ENCODE peak calls at places on chromosome 7, in five cellular contexts. D, W, G, I and N are unnamed samples.

GRCh38 chr7:104045183-104045582 is 55.7 kb upstream of the RELN start:
- DNase-seq in D (no peak), I (peak), W (no peak), G (no peak), N (no peak)

GRCh38 chr7:41573017-41573416 is 129.9 kb downstream of the INHBA start:
- DNase-seq in G (no peak), I (peak), W (no peak), D (no peak), N (no peak)

GRCh38 chr7:151756076-151756731 is 120.7 kb downstream of the PRKAG2 start:
- DNase-seq in I (peak), D (no peak), G (no peak), W (peak), N (peak)

GRCh38 chr7:149719912-149720335 is 53.5 kb downstream of the ZNF467 start:
- DNase-seq in G (no peak), D (no peak), I (no peak), W (no peak), N (no peak)

GRCh38 chr7:50730459-50731400 is 52.0 kb downstream of the GRB10 start:
- DNase-seq in I (no peak), W (no peak), G (no peak), D (no peak), N (no peak)

GRCh38 chr7:95304990-95305389 is 19.3 kb downstream of the PON1 start:
- DNase-seq in I (no peak), G (no peak), W (no peak), D (no peak), N (no peak)

GRCh38 chr7:131249003-131249402 is 78.7 kb upstream of the MKLN1 start:
- DNase-seq in G (peak), W (peak), I (peak), D (peak), N (no peak)

GRCh38 chr7:149415391-149416068 is 45.3 kb downstream of the ZNF777 start:
- DNase-seq in D (no peak), I (peak), G (no peak), W (no peak), N (no peak)

GRCh38 chr7:38424750-38425463 is 151.5 kb upstream of the TARP start:
- DNase-seq in D (no peak), G (no peak), I (peak), W (no peak), N (no peak)

GRCh38 chr7:95279417-95279816 is 44.9 kb downstream of the PON1 start:
- DNase-seq in D (no peak), I (no peak), W (no peak), G (no peak), N (no peak)

GRCh38 chr7:40808409-40808942 is 673.7 kb downstream of the SUGCT start:
- DNase-seq in D (no peak), I (peak), W (no peak), G (no peak), N (no peak)

GRCh38 chr7:83413831-83414230 is 235.1 kb downstream of the SEMA3E start:
- DNase-seq in G (no peak), D (no peak), W (peak), I (no peak), N (no peak)

GRCh38 chr7:37031571-37032257 is 307.4 kb upstream of the AOAH start:
- DNase-seq in W (peak), I (peak), G (peak), D (peak), N (peak)
- TF ChIP-seq POLR2A in W (no peak), I (no peak), G (no peak), D (no peak), N (no peak)

GRCh38 chr7:47578581-47579270 is 3.2 kb downstream of the TNS3 start:
- DNase-seq in D (no peak), I (peak), W (no peak), G (no peak), N (no peak)

GRCh38 chr7:47576031-47576908 is 5.6 kb downstream of the TNS3 start:
- DNase-seq in G (peak), W (peak), I (peak), D (peak), N (peak)

GRCh38 chr7:47574473-47575328 is 7.2 kb downstream of the TNS3 start:
- DNase-seq in D (no peak), I (peak), W (peak), G (no peak), N (no peak)

GRCh38 chr7:47577351-47577919 is 4.5 kb downstream of the TNS3 start:
- DNase-seq in I (no peak), W (no peak), G (no peak), D (no peak), N (no peak)

DNA sequence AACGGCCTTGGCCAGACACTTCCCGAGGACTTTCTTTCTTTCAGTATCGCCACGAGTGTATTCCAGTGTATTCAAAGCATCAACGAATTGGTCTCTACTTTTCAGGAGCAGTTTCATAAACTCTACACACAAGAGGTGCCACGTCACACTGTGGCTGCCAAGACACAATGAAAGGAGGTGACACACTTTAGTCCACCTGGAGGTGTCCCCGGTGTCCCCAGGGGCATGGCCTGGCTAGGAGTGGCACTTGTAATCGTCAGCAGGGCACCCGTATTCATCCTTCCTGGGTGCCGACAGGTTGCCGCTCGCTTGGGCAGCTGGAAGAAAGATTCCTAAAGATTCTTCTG is 5.0 kb downstream of the TNS3 start:
- DNase-seq in W (no peak), G (no peak), I (no peak), D (no peak), N (no peak)
- H3K4me3 ChIP-seq in W (no peak), G (peak), I (no peak), D (peak), N (no peak)

GRCh38 chr7:112450807-112451661 is 774 bp downstream of the IFRD1 start:
- DNase-seq in I (peak), D (peak), W (peak), G (peak), N (peak)

GRCh38 chr7:112449353-112449752 is 907 bp upstream of the IFRD1 start:
- DNase-seq in W (peak), D (peak), I (peak), G (no peak), N (peak)

GRCh38 chr7:112453505-112454171 is 3.4 kb downstream of the IFRD1 start:
- DNase-seq in W (no peak), D (no peak), G (no peak), I (peak), N (no peak)

GRCh38 chr7:112449902-112450806 is at the start of gene IFRD1:
- DNase-seq in D (peak), G (peak), W (peak), I (peak), N (peak)

DNA sequence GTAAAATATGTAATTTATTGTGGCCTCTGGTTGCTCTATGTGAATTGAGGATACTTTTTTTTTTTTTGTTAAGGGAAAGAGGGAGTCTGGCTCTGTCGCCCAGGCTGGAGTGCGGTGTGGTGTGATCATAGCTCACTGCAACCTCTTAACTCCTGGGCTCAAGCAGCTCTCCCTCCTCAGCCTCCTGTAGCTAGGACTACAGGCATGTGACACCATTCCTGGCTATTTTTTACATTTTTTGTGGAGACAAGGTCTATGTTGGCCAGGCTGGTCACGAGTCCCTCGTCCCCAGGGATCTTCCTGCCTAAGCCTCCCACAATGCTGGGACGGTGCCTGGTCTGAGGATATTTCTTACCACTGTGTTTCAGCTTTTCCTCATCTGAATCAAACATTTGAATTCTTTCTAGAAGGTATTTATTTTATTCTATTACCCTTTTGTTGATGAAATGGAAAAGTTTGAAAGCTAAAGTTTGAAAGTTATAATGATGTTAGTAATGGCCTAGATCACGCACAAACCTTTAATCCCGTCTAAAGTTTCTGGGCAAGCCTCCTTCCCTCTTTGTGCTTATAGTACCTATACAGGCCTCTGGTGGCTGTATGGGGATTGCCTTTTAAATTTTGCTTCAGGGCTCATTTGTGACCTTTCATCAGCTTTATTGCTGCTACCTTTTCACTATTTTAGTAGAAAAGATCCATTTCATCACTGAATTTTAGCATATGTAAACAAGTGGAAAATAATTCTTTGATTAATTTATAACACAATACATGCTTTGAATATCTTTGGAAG is 2.0 kb downstream of the IFRD1 start:
- DNase-seq in G (peak), W (peak), D (peak), I (peak), N (no peak)
- TF ChIP-seq POLR2A in G (peak), W (no peak), D (no peak), I (peak), N (no peak)

GRCh38 chr7:101533103-101533465 is 96.0 kb downstream of the MYL10 start:
- DNase-seq in G (no peak), I (no peak), W (no peak), D (no peak), N (no peak)
- H3K4me3 ChIP-seq in G (no peak), I (no peak), W (no peak), D (no peak), N (no peak)

DNA sequence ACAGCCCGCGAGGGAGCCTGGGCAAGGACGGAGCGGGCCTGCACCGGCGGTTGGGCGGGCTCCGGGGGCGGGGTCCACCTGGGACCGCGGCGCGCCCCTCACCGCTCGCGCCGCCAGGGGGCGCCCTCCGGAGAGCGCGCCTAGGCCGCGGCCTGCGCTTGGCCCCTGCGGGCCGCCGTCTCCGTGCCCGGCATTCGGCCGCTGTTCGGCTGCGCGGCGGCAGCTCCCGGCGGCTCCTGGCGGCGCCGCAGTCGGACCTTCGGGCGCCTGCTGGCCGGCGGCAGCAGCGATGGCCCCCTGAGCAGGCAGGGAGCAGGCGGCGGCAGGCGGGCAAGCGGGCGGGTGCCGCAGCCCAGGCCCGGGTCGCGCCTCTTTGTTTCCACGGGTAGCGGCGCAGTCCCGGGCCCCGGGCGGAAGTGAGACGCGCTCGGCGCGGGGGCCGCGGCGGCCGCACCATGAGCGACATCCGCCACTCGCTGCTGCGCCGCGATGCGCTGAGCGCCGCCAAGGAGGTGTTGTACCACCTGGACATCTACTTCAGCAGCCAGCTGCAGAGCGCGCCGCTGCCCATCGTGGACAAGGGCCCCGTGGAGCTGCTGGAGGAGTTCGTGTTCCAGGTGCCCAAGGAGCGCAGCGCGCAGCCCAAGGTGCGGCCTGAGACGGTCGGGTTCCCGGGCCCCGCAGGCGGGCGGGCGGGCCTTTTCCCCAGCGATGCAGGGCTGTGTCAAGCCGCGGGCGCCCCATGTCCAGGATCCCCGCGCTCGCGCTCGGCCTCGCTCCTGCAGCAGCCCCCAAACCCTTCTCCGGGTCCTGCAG is at the start of gene INTS15:
- DNase-seq in G (peak), W (peak), I (peak), D (peak), N (peak)
- TF ChIP-seq POLR2A in G (no peak), W (peak), I (peak), D (peak), N (peak)

GRCh38 chr7:129914536-129915272 is 38.1 kb downstream of the UBE2H start:
- DNase-seq in G (no peak), W (no peak), D (no peak), I (no peak), N (no peak)
- H3K4me3 ChIP-seq in G (no peak), W (no peak), D (no peak), I (no peak), N (no peak)

GRCh38 chr7:140061607-140061930 is 1.2 kb downstream of the PARP12 start:
- DNase-seq in I (no peak), D (no peak), G (no peak), W (no peak), N (no peak)

GRCh38 chr7:140062118-140062527 is 628 bp downstream of the PARP12 start:
- DNase-seq in I (no peak), W (peak), G (no peak), D (no peak), N (no peak)

GRCh38 chr7:140060243-140060630 is 2.5 kb downstream of the PARP12 start:
- DNase-seq in W (no peak), I (no peak), D (no peak), G (no peak), N (no peak)

GRCh38 chr7:140060788-140061606 is 1.8 kb downstream of the PARP12 start:
- DNase-seq in G (peak), W (peak), I (peak), D (no peak), N (no peak)

DNA sequence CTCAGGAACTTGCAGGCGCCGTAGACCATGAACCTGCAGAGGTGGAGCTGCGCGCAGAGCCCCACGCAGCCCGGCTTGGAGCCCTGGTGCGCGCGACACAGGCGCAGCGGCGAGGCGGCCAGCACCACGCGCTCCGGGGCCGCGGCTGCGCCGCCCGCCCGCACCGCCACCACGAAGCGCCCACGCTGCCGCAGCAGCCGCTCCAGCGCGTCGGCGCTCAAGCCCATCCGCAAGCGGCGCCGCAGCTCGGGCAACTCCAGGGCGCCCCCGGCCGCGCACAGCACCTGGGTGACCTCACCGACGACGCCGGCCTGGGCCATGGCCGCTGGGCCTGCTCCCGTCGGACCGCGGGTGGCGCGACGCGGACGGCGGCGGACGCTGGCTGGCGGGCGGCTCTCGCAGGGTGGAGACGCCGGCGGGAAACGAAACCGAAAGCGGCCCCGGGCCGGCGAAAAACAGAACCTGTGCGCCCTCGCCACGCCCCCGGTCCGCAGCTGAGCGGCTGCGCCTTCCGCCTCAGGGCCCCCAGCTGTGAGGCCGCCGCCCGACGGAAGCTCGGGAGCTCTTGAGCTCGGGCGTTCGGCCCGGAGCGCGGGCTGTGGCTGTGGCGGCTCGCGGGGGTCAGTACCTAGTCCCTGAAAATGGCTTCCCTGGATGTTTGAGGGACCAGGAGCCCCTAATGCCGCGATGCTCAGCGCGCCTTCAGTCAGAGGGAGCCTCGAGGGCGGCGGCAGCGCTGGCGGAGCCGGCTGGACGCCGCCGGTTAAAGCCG is at the start of gene PARP12:
- DNase-seq in D (peak), G (peak), I (peak), W (peak), N (no peak)
- TF ChIP-seq POLR2A in D (peak), G (no peak), I (peak), W (peak), N (no peak)

GRCh38 chr7:142418316-142418715 is 160.5 kb upstream of the PRSS58 start:
- DNase-seq in I (no peak), G (no peak), D (no peak), W (no peak), N (no peak)
- H3K4me3 ChIP-seq in I (no peak), G (no peak), D (no peak), W (no peak), N (no peak)